ENCODE peak calls at places on chromosome 18, in ten cellular contexts. X is HFF-Myc; Z is coronary artery; A is activated CD4-positive, alpha-beta T cell treated with anti-CD3 and anti-CD28 coated beads, Interleukin-2, amount 50 U/mL, for 4 hours; J is stimulated activated CD4-positive, alpha-beta T cell treated with anti-CD3 and anti-CD28 coated beads, Interleukin-2, amount 100 ng/mL, for 48 hours; N is iPS-NIHi11; F is H54; H is GM06990; E is NCI-H2171; U is PC-9. L is an unnamed sample.

GRCh38 chr18:8794133-8794986 is 89.0 kb downstream of the MTCL1 start:
- DNase-seq in X (no peak), Z (no peak), A (no peak), J (no peak), N (no peak), F (no peak), H (no peak), E (no peak), U (peak; percentile 88), L (no peak)

GRCh38 chr18:46071894-46072867 is at the start of gene PSTPIP2:
- DNase-seq in X (no peak), Z (peak; percentile 78), A (peak; percentile 65), J (peak; percentile 63), N (peak; percentile 76), F (peak; percentile 48), H (peak; percentile 58), E (peak; percentile 27), U (no peak), L (no peak)

GRCh38 chr18:74457043-74457742 is at the start of gene DIPK1C:
- DNase-seq in X (no peak), Z (no peak), A (no peak), J (no peak), N (peak; percentile 44), F (no peak), H (no peak), E (no peak), U (no peak), L (no peak)

GRCh38 chr18:55322176-55322735 is 265.7 kb downstream of the TCF4 start:
- DNase-seq in X (peak; percentile 92), Z (peak; percentile 82), A (no peak), J (no peak), N (peak; percentile 68), F (no peak), H (peak; percentile 90), E (peak; percentile 92), U (no peak), L (no peak)

GRCh38 chr18:43442571-43442970 is 165.3 kb upstream of the SYT4 start:
- DNase-seq in X (no peak), Z (no peak), A (no peak), J (no peak), N (no peak), F (no peak), H (no peak), E (peak; percentile 80), U (no peak), L (no peak)

GRCh38 chr18:61998335-61998734 is 105.5 kb upstream of the RNF152 start:
- DNase-seq in X (peak; percentile 25), Z (no peak), A (no peak), J (no peak), N (no peak), F (no peak), H (no peak), E (no peak), U (no peak), L (no peak)

GRCh38 chr18:36050479-36050878 is 16.9 kb downstream of the RPRD1A start:
- DNase-seq in X (no peak), Z (no peak), A (no peak), J (no peak), N (no peak), F (no peak), H (no peak), E (no peak), U (no peak), L (no peak)

GRCh38 chr18:51522338-51522737 is 324.9 kb upstream of the MEX3C start:
- DNase-seq in X (no peak), Z (no peak), A (no peak), J (no peak), N (peak; percentile 35), F (no peak), H (no peak), E (no peak), U (no peak), L (no peak)

GRCh38 chr18:47863041-47863440 is 67.4 kb downstream of the SMAD2 start:
- DNase-seq in X (no peak), Z (no peak), A (no peak), J (no peak), N (no peak), F (no peak), H (no peak), E (no peak), U (no peak), L (no peak)

GRCh38 chr18:40249390-40250080 is 1705.5 kb upstream of the PIK3C3 start:
- DNase-seq in X (no peak), Z (no peak), A (no peak), J (no peak), N (no peak), F (no peak), H (no peak), E (peak; percentile 67), U (no peak), L (no peak)

GRCh38 chr18:46167971-46168370 is 63.8 kb downstream of the HAUS1 start:
- DNase-seq in X (no peak), Z (no peak), A (no peak), J (no peak), N (no peak), F (no peak), H (peak; percentile 81), E (no peak), U (peak; percentile 50), L (no peak)

GRCh38 chr18:23191952-23192662 is 56.8 kb downstream of the CABLES1 start:
- DNase-seq in X (peak; percentile 70), Z (no peak), A (no peak), J (no peak), N (no peak), F (peak; percentile 44), H (no peak), E (peak; percentile 54), U (no peak), L (peak; percentile 26)

GRCh38 chr18:67301592-67301991 is 214.9 kb downstream of the DSEL start:
- DNase-seq in X (no peak), Z (no peak), A (no peak), J (no peak), N (no peak), F (no peak), H (no peak), E (no peak), U (no peak), L (no peak)

GRCh38 chr18:50687491-50687890 is 127.6 kb downstream of the MAPK4 start:
- DNase-seq in X (no peak), Z (no peak), A (no peak), J (no peak), N (no peak), F (no peak), H (no peak), E (no peak), U (no peak), L (no peak)

GRCh38 chr18:31603335-31603734 is 11.7 kb downstream of the TTR start:
- DNase-seq in X (no peak), Z (no peak), A (no peak), J (peak; percentile 1), N (no peak), F (no peak), H (no peak), E (no peak), U (no peak), L (no peak)

GRCh38 chr18:499351-500229 is 911 bp downstream of the COLEC12 start:
- DNase-seq in X (no peak), Z (no peak), A (no peak), J (no peak), N (no peak), F (no peak), H (no peak), E (no peak), U (no peak), L (peak; percentile 2)

GRCh38 chr18:74303936-74304335 is 11.7 kb upstream of the C18orf63 start:
- DNase-seq in X (no peak), Z (no peak), A (no peak), J (no peak), N (no peak), F (no peak), H (no peak), E (no peak), U (peak; percentile 72), L (no peak)